ENCODE peak calls at places on chromosome 12, in seven cellular contexts. One of them, this sample, is unnamed.

GRCh38 chr12:48351022-48351708 is 446 bp upstream of the ZNF641 start:
- DNase-seq in H9: peak
- DNase-seq in GM13977: no peak
- DNase-seq in fibroblast of lung: peak
- DNase-seq in tibial nerve: peak
- DNase-seq in GM12864: no peak
- DNase-seq in mammary epithelial cell: peak
- DNase-seq in this sample: peak

GRCh38 chr12:32860182-32860581 is 36.4 kb downstream of the PKP2 start:
- DNase-seq in H9: no peak
- DNase-seq in GM13977: no peak
- DNase-seq in fibroblast of lung: no peak
- DNase-seq in tibial nerve: no peak
- DNase-seq in GM12864: no peak
- DNase-seq in mammary epithelial cell: peak
- DNase-seq in this sample: no peak

GRCh38 chr12:117797202-117797601 is 171.6 kb downstream of the KSR2 start:
- DNase-seq in H9: no peak
- DNase-seq in GM13977: no peak
- DNase-seq in fibroblast of lung: no peak
- DNase-seq in tibial nerve: no peak
- DNase-seq in GM12864: no peak
- DNase-seq in mammary epithelial cell: no peak
- DNase-seq in this sample: no peak

GRCh38 chr12:53211476-53212381 is 4.7 kb upstream of the ITGB7 start:
- DNase-seq in H9: peak
- DNase-seq in GM13977: no peak
- DNase-seq in fibroblast of lung: no peak
- DNase-seq in tibial nerve: no peak
- DNase-seq in GM12864: no peak
- DNase-seq in mammary epithelial cell: no peak
- DNase-seq in this sample: no peak

GRCh38 chr12:111426341-111427185 is 20.8 kb downstream of the SH2B3 start:
- DNase-seq in H9: no peak
- DNase-seq in GM13977: no peak
- DNase-seq in fibroblast of lung: peak
- DNase-seq in tibial nerve: no peak
- DNase-seq in GM12864: no peak
- DNase-seq in mammary epithelial cell: no peak
- DNase-seq in this sample: no peak

GRCh38 chr12:56257491-56258067 is 605 bp downstream of the ANKRD52 start:
- DNase-seq in H9: peak
- DNase-seq in GM13977: no peak
- DNase-seq in fibroblast of lung: no peak
- DNase-seq in tibial nerve: no peak
- DNase-seq in GM12864: no peak
- DNase-seq in mammary epithelial cell: peak
- DNase-seq in this sample: no peak

GRCh38 chr12:62817556-62818271 is 117.2 kb downstream of the PPM1H start:
- DNase-seq in H9: no peak
- DNase-seq in GM13977: no peak
- DNase-seq in fibroblast of lung: peak
- DNase-seq in tibial nerve: no peak
- DNase-seq in GM12864: no peak
- DNase-seq in mammary epithelial cell: peak
- DNase-seq in this sample: no peak

GRCh38 chr12:12645485-12645884 is 33.8 kb downstream of the CREBL2 start:
- DNase-seq in H9: peak
- DNase-seq in GM13977: peak
- DNase-seq in fibroblast of lung: peak
- DNase-seq in tibial nerve: no peak
- DNase-seq in GM12864: peak
- DNase-seq in mammary epithelial cell: no peak
- DNase-seq in this sample: no peak

GRCh38 chr12:3077572-3078081 is 448 bp downstream of the TSPAN9 start:
- DNase-seq in H9: peak
- DNase-seq in GM13977: no peak
- DNase-seq in fibroblast of lung: peak
- DNase-seq in tibial nerve: no peak
- DNase-seq in GM12864: no peak
- DNase-seq in mammary epithelial cell: no peak
- DNase-seq in this sample: no peak

GRCh38 chr12:10392394-10392930 is 2.6 kb upstream of the KLRK1 start:
- DNase-seq in H9: no peak
- DNase-seq in GM13977: peak
- DNase-seq in fibroblast of lung: peak
- DNase-seq in tibial nerve: peak
- DNase-seq in GM12864: no peak
- DNase-seq in mammary epithelial cell: peak
- DNase-seq in this sample: no peak

GRCh38 chr12:108116254-108116653 is 12.8 kb upstream of the WSCD2 start:
- DNase-seq in H9: no peak
- DNase-seq in GM13977: no peak
- DNase-seq in fibroblast of lung: no peak
- DNase-seq in tibial nerve: no peak
- DNase-seq in GM12864: no peak
- DNase-seq in mammary epithelial cell: no peak
- DNase-seq in this sample: no peak

GRCh38 chr12:121701667-121702277 is 10.8 kb upstream of the TMEM120B start:
- DNase-seq in H9: no peak
- DNase-seq in GM13977: no peak
- DNase-seq in fibroblast of lung: no peak
- DNase-seq in tibial nerve: no peak
- DNase-seq in GM12864: no peak
- DNase-seq in mammary epithelial cell: no peak
- DNase-seq in this sample: no peak

GRCh38 chr12:45051490-45052105 is 699 bp upstream of the DBX2 start:
- DNase-seq in H9: peak
- DNase-seq in GM13977: no peak
- DNase-seq in fibroblast of lung: peak
- DNase-seq in tibial nerve: no peak
- DNase-seq in GM12864: no peak
- DNase-seq in mammary epithelial cell: peak
- DNase-seq in this sample: no peak

GRCh38 chr12:123115409-123116111 is 35.3 kb downstream of the PITPNM2 start:
- DNase-seq in H9: no peak
- DNase-seq in GM13977: peak
- DNase-seq in fibroblast of lung: peak
- DNase-seq in tibial nerve: peak
- DNase-seq in GM12864: no peak
- DNase-seq in mammary epithelial cell: peak
- DNase-seq in this sample: no peak

GRCh38 chr12:110687770-110688169 is 1.1 kb downstream of the HVCN1 start:
- DNase-seq in H9: no peak
- DNase-seq in GM13977: no peak
- DNase-seq in fibroblast of lung: no peak
- DNase-seq in tibial nerve: no peak
- DNase-seq in GM12864: no peak
- DNase-seq in mammary epithelial cell: no peak
- DNase-seq in this sample: no peak

GRCh38 chr12:110661337-110661972 is 27.5 kb downstream of the HVCN1 start:
- DNase-seq in H9: no peak
- DNase-seq in GM13977: peak
- DNase-seq in fibroblast of lung: no peak
- DNase-seq in tibial nerve: peak
- DNase-seq in GM12864: peak
- DNase-seq in mammary epithelial cell: no peak
- DNase-seq in this sample: no peak

GRCh38 chr12:84658877-84659276 is 253.7 kb downstream of the SLC6A15 start:
- DNase-seq in H9: no peak
- DNase-seq in GM13977: no peak
- DNase-seq in fibroblast of lung: no peak
- DNase-seq in tibial nerve: no peak
- DNase-seq in GM12864: no peak
- DNase-seq in mammary epithelial cell: no peak
- DNase-seq in this sample: no peak

GRCh38 chr12:57057037-57057436 is 7.1 kb upstream of the MYO1A start:
- DNase-seq in H9: no peak
- DNase-seq in GM13977: no peak
- DNase-seq in fibroblast of lung: no peak
- DNase-seq in tibial nerve: no peak
- DNase-seq in GM12864: no peak
- DNase-seq in mammary epithelial cell: no peak
- DNase-seq in this sample: no peak

GRCh38 chr12:39368891-39369290 is 74.0 kb downstream of the KIF21A start:
- DNase-seq in H9: no peak
- DNase-seq in GM13977: no peak
- DNase-seq in fibroblast of lung: no peak
- DNase-seq in tibial nerve: no peak
- DNase-seq in GM12864: no peak
- DNase-seq in mammary epithelial cell: no peak
- DNase-seq in this sample: no peak

GRCh38 chr12:52097045-52097666 is 17.7 kb downstream of the SMIM41 start:
- DNase-seq in H9: no peak
- DNase-seq in GM13977: no peak
- DNase-seq in fibroblast of lung: no peak
- DNase-seq in tibial nerve: no peak
- DNase-seq in GM12864: no peak
- DNase-seq in mammary epithelial cell: no peak
- DNase-seq in this sample: no peak

GRCh38 chr12:15962760-15963159 is 51.6 kb downstream of the DERA start:
- DNase-seq in H9: no peak
- DNase-seq in GM13977: no peak
- DNase-seq in fibroblast of lung: no peak
- DNase-seq in tibial nerve: no peak
- DNase-seq in GM12864: no peak
- DNase-seq in mammary epithelial cell: peak
- DNase-seq in this sample: no peak

GRCh38 chr12:113325938-113326337 is 9.0 kb downstream of the SLC8B1 start:
- DNase-seq in H9: no peak
- DNase-seq in GM13977: no peak
- DNase-seq in fibroblast of lung: peak
- DNase-seq in tibial nerve: no peak
- DNase-seq in GM12864: no peak
- DNase-seq in mammary epithelial cell: no peak
- DNase-seq in this sample: no peak

GRCh38 chr12:33671676-33672075 is 232.1 kb upstream of the SYT10 start:
- DNase-seq in H9: no peak
- DNase-seq in GM13977: no peak
- DNase-seq in fibroblast of lung: no peak
- DNase-seq in tibial nerve: no peak
- DNase-seq in GM12864: no peak
- DNase-seq in mammary epithelial cell: no peak
- DNase-seq in this sample: no peak

GRCh38 chr12:131854861-131855476 is 26.8 kb downstream of the MMP17 start:
- DNase-seq in H9: no peak
- DNase-seq in GM13977: no peak
- DNase-seq in fibroblast of lung: no peak
- DNase-seq in tibial nerve: no peak
- DNase-seq in GM12864: no peak
- DNase-seq in mammary epithelial cell: no peak
- DNase-seq in this sample: no peak

GRCh38 chr12:6925543-6926279 is 2.0 kb upstream of the ATN1 start:
- DNase-seq in H9: peak
- DNase-seq in GM13977: no peak
- DNase-seq in fibroblast of lung: peak
- DNase-seq in tibial nerve: peak
- DNase-seq in GM12864: no peak
- DNase-seq in mammary epithelial cell: peak
- DNase-seq in this sample: no peak

GRCh38 chr12:88468546-88468945 is 111.7 kb downstream of the KITLG start:
- DNase-seq in H9: no peak
- DNase-seq in GM13977: no peak
- DNase-seq in fibroblast of lung: no peak
- DNase-seq in tibial nerve: no peak
- DNase-seq in GM12864: no peak
- DNase-seq in mammary epithelial cell: no peak
- DNase-seq in this sample: no peak

GRCh38 chr12:109900752-109901580 is 892 bp downstream of the TCHP start:
- DNase-seq in H9: peak
- DNase-seq in GM13977: peak
- DNase-seq in fibroblast of lung: peak
- DNase-seq in tibial nerve: no peak
- DNase-seq in GM12864: no peak
- DNase-seq in mammary epithelial cell: no peak
- DNase-seq in this sample: no peak

GRCh38 chr12:26251600-26251999 is 56.2 kb downstream of the SSPN start:
- DNase-seq in H9: no peak
- DNase-seq in GM13977: no peak
- DNase-seq in fibroblast of lung: no peak
- DNase-seq in tibial nerve: peak
- DNase-seq in GM12864: no peak
- DNase-seq in mammary epithelial cell: no peak
- DNase-seq in this sample: no peak

GRCh38 chr12:123141615-123142517 is 9.0 kb downstream of the PITPNM2 start:
- DNase-seq in H9: no peak
- DNase-seq in GM13977: no peak
- DNase-seq in fibroblast of lung: peak
- DNase-seq in tibial nerve: no peak
- DNase-seq in GM12864: no peak
- DNase-seq in mammary epithelial cell: peak
- DNase-seq in this sample: no peak